ENCODE peak calls at places on chromosomes 16 and 17, in six cellular contexts. M is HCT116, I is H1, G is K562, C is IMR-90, H is SK-N-SH. V is an unnamed sample.

GRCh38 chr17:20999044-20999573 is 43.7 kb downstream of the USP22 start:
- DNase-seq in I (no peak), G (no peak), M (no peak), C (no peak), H (no peak), V (no peak)

GRCh38 chr17:82098939-82099765 is 1.1 kb upstream of the FASN start:
- DNase-seq in H (no peak), M (no peak), I (no peak), G (peak; percentile 90), C (no peak), V (no peak)

GRCh38 chr16:24700549-24701392 is 28.7 kb upstream of the TNRC6A start:
- DNase-seq in C (peak; percentile 98), M (peak; percentile 89), G (peak; percentile 22), H (peak; percentile 28), I (peak; percentile 58), V (peak; percentile 89)

GRCh38 chr17:78391843-78392242 is 13.4 kb downstream of the PGS1 start:
- DNase-seq in G (no peak), I (no peak), M (peak; percentile 13), H (no peak), C (peak; percentile 89), V (peak; percentile 42)

GRCh38 chr16:20920799-20921198 is 20.2 kb downstream of the LYRM1 start:
- DNase-seq in I (no peak), C (no peak), H (no peak), G (no peak), M (no peak), V (no peak)

GRCh38 chr17:6755731-6756184 is at the start of gene XAF1:
- DNase-seq in C (peak; percentile 33), M (no peak), I (no peak), G (no peak), H (no peak), V (no peak)

GRCh38 chr17:33520404-33521032 is 227.4 kb upstream of the ASIC2 start:
- DNase-seq in C (peak; percentile 1), H (peak; percentile 83), G (peak; percentile 82), M (no peak), I (peak; percentile 33), V (peak; percentile 61)

GRCh38 chr17:62963296-62963695 is 2.7 kb upstream of the TANC2 start:
- DNase-seq in M (peak; percentile 75), H (peak; percentile 42), C (peak; percentile 90), G (no peak), I (no peak), V (peak; percentile 75)

GRCh38 chr16:89449726-89450335 is 40.5 kb downstream of the ANKRD11 start:
- DNase-seq in G (no peak), C (peak; percentile 55), H (no peak), M (no peak), I (no peak), V (no peak)

GRCh38 chr17:28475151-28475900 is 1.9 kb downstream of the SLC13A2 start:
- DNase-seq in G (no peak), M (no peak), C (no peak), I (no peak), H (no peak), V (peak; percentile 63)

GRCh38 chr16:58435779-58436178 is 43.5 kb downstream of the GINS3 start:
- DNase-seq in M (no peak), G (no peak), C (no peak), H (no peak), I (no peak), V (no peak)

GRCh38 chr17:77526728-77527355 is 386.1 kb downstream of the SEC14L1 start:
- DNase-seq in H (no peak), M (no peak), G (no peak), C (no peak), I (no peak), V (no peak)

GRCh38 chr17:20073056-20073979 is 64.2 kb downstream of the SPECC1 start:
- DNase-seq in C (peak; percentile 10), G (no peak), M (no peak), I (no peak), H (no peak), V (no peak)

GRCh38 chr17:82314721-82315605 is 2.4 kb downstream of the CD7 start:
- DNase-seq in C (no peak), I (no peak), G (no peak), M (no peak), H (no peak), V (no peak)

GRCh38 chr16:88854306-88855111 is 2.2 kb downstream of the GALNS start:
- DNase-seq in G (peak; percentile 73), M (no peak), I (no peak), H (no peak), C (no peak), V (no peak)

GRCh38 chr16:17273142-17273561 is 197.6 kb downstream of the XYLT1 start:
- DNase-seq in G (no peak), M (peak; percentile 69), H (no peak), I (no peak), C (peak; percentile 94), V (peak; percentile 48)

GRCh38 chr17:2120550-2121335 is 65.8 kb downstream of the HIC1 start:
- DNase-seq in M (no peak), C (peak; percentile 37), I (no peak), H (no peak), G (no peak), V (no peak)

GRCh38 chr16:87074635-87075318 is 242.4 kb downstream of the C16orf95 start:
- DNase-seq in H (no peak), G (no peak), I (no peak), M (no peak), C (no peak), V (no peak)

GRCh38 chr16:10308305-10309193 is 77.3 kb upstream of the ATF7IP2 start:
- DNase-seq in M (no peak), C (no peak), I (no peak), G (no peak), H (no peak), V (no peak)

GRCh38 chr16:4371481-4372314 is at the start of gene VASN:
- DNase-seq in I (no peak), H (peak; percentile 98), G (peak; percentile 96), M (peak; percentile 40), C (peak; percentile 75), V (peak; percentile 78)

GRCh38 chr17:79779088-79779529 is 1.2 kb downstream of the CBX2 start:
- DNase-seq in I (no peak), M (no peak), C (no peak), G (peak; percentile 32), H (peak; percentile 73), V (no peak)

GRCh38 chr17:66514227-66514806 is 211.9 kb downstream of the PRKCA start:
- DNase-seq in C (peak; percentile 81), H (no peak), I (no peak), G (no peak), M (no peak), V (no peak)

GRCh38 chr17:77707546-77707945 is 251.0 kb upstream of the TNRC6C start:
- DNase-seq in H (no peak), I (no peak), C (no peak), G (no peak), M (no peak), V (no peak)

GRCh38 chr16:9422769-9423513 is 331.5 kb downstream of the HAPSTR1 start:
- DNase-seq in I (no peak), M (no peak), C (no peak), H (no peak), G (no peak), V (no peak)

GRCh38 chr16:84982434-84982833 is 28.9 kb downstream of the ZDHHC7 start:
- DNase-seq in I (no peak), C (no peak), M (no peak), H (no peak), G (peak; percentile 58), V (no peak)

DNA sequence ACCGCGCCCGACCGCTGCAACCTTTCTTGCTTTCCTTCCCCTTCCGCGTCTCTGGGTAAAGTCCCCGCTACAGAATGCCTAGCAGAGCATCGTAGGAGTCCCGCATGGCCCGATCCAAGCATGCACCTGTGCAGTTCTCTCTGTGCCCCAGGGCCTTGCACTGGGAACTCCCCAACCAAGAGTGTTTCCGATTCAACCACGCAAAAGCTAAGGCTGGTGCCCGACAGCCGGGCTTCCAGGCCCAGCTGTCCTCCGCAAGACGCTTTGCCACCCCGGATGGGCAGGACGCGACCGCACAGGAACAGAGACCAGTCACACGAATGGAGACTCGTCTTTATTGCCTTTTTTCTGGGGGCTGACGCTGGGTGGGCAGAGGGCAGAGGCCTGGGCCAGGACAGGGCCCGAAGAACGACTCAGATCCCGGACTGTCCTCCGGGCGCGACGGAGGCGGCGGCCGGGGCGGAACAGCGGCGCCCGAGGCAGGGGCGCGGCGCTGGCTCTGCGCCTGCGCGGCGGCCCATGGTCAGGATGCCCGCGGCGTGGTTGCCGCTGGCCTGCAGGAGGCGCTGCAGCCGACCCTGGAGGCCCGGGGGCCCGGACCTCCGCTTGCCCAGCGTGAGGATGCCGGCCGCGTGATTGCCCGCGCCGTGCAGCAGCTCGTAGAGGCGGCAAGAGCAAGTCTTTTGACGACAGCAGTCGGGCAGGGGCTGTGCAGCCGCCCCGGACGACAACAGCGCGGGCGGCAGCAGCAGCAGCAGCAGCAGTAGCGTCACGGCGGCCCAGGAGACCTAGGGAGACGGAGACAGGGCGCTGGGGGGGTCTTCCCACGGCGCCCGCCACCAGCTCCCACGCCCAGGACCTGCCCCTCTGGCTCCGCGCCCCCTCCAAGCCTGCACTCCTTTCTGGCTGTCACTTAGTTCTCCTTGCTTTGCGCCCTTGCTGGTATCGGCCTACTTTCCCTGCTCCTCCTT is 1.2 kb downstream of the HCRT start:
- DNase-seq in G (peak; percentile 98), I (no peak), C (peak; percentile 63), H (peak; percentile 94), M (peak; percentile 26), V (peak; percentile 74)
- H3K4me1 ChIP-seq in G (peaks cover 47% of the 10 kb centered on the region), I (peaks cover 17% of the 10 kb centered on the region), C (peaks cover 9% of the 10 kb centered on the region), H (peaks cover 15% of the 10 kb centered on the region), M (peaks cover 14% of the 10 kb centered on the region), V (peaks cover 38% of the 10 kb centered on the region)

DNA sequence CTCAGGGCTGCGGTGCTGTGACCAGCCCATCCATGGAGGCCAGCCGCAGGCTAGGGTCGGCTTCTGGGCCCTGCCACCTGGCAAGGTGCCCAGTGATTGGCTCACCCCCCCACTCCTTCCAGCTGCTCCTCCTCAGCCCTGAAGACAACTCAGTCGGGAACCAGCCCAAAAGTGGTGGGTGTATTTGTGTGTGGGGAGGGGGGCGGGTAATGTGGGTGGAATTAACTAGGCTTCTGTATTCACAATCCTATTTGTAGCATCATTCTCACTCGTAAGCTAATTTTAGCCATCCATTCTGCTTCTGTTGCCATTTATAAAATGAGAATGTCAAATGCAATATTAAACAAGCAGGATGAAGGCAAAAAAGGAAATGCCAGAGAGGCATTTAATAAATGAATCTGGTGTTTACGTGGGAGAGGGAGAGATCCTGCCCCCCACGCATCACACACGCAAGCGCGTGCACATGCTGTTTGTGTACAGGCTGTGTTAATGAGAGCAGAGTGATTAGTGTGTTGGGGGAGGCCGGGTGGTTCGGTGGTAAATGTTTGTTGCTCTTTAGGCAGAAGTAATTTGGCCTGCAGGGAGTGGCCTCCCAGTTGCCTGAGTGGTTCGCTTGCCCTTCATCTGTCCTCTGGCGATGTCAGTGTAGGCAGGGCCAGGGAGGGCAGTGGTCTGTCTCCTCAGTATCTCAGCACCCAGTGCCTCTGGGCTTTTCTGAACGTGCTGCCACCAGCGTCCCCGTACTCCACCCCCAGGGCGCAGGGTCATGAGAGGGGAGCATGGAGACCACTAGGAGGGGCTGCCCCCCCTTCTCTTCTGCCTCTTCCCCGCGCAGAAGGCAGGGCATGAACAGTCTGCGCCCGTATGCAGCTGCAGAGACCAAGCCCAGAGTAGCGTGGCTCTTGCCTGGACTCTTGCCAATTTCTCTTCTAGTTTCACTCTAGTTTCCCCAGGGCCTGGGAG is 140.0 kb downstream of the CCDC182 start:
- DNase-seq in C (peak; percentile 55), M (no peak), H (peak; percentile 89), I (no peak), G (no peak), V (no peak)
- TF ChIP-seq RAD21 in C (no peak), M (no peak), H (peak; percentile 56), I (no peak), G (no peak), V (no peak)

GRCh38 chr17:38448208-38448776 is 20.0 kb downstream of the ARHGAP23 start:
- DNase-seq in H (no peak), C (peak; percentile 46), M (no peak), I (no peak), G (no peak), V (no peak)
- H3K4me1 ChIP-seq in H (peaks cover 31% of the 10 kb centered on the region), C (peaks cover 46% of the 10 kb centered on the region), M (peaks cover 61% of the 10 kb centered on the region), I (peaks cover 45% of the 10 kb centered on the region), G (peaks cover 12% of the 10 kb centered on the region), V (peaks cover 69% of the 10 kb centered on the region)

GRCh38 chr17:16922386-16923096 is 49.4 kb downstream of the TNFRSF13B start:
- DNase-seq in C (peak; percentile 8), I (no peak), M (no peak), H (no peak), G (no peak), V (peak; percentile 47)
- TF ChIP-seq RAD21 in C (peak; percentile 35), I (peak; percentile 39), M (peak; percentile 54), H (peak; percentile 10), G (peak; percentile 23), V (no peak)

V was measured in A549.